ENCODE peak calls at places on chromosomes 12 and 14, in six cellular contexts. H, L, D, R, P and Q are unnamed samples. For H3K4me1, the result is how much of the 10 kb centered on the place peaks cover.

GRCh38 chr12:56029666-56030293 is 8.9 kb downstream of the IKZF4 start:
- DNase-seq in H (peak), L (no peak), D (peak), R (no peak), P (no peak), Q (no peak)

GRCh38 chr12:57166971-57167371 is 19.6 kb upstream of the LRP1-AS start:
- DNase-seq in H (no peak), L (no peak), D (peak), R (no peak), P (no peak), Q (no peak)

GRCh38 chr14:103529383-103530365 is 678 bp downstream of the TRMT61A start:
- DNase-seq in H (peak), L (peak), D (no peak), R (no peak), P (no peak), Q (no peak)

GRCh38 chr14:92435154-92435553 is 78.4 kb upstream of the RIN3 start:
- DNase-seq in H (no peak), L (no peak), D (no peak), R (no peak), P (no peak), Q (no peak)

GRCh38 chr14:90545966-90546751 is 149.3 kb downstream of the CALM1 start:
- DNase-seq in H (no peak), L (no peak), D (no peak), R (peak), P (peak), Q (no peak)

GRCh38 chr12:110067531-110067930 is 19.2 kb upstream of the C12orf76 start:
- DNase-seq in H (no peak), L (no peak), D (no peak), R (no peak), P (no peak), Q (no peak)

GRCh38 chr12:72448805-72449204 is 176.6 kb downstream of the TRHDE start:
- DNase-seq in H (no peak), L (no peak), D (no peak), R (no peak), P (no peak), Q (no peak)

GRCh38 chr14:101440511-101440910 is 120.8 kb upstream of the DIO3 start:
- DNase-seq in H (no peak), L (no peak), D (no peak), R (no peak), P (no peak), Q (no peak)

GRCh38 chr12:28865776-28866175 is 283.3 kb upstream of the FAR2 start:
- DNase-seq in H (no peak), L (no peak), D (peak), R (no peak), P (no peak), Q (no peak)

GRCh38 chr12:62785941-62786559 is 148.9 kb downstream of the PPM1H start:
- DNase-seq in H (no peak), L (no peak), D (peak), R (peak), P (no peak), Q (no peak)

GRCh38 chr12:92921877-92922276 is 7.2 kb downstream of the EEA1 start:
- DNase-seq in H (no peak), L (no peak), D (no peak), R (no peak), P (no peak), Q (no peak)

GRCh38 chr12:94753071-94753779 is 102.9 kb upstream of the TMCC3 start:
- DNase-seq in H (peak), L (no peak), D (no peak), R (peak), P (no peak), Q (no peak)

GRCh38 chr14:99803803-99804202 is 10.6 kb downstream of the EML1 start:
- DNase-seq in H (no peak), L (no peak), D (no peak), R (no peak), P (no peak), Q (no peak)

GRCh38 chr14:32413967-32414640 is 85.0 kb downstream of the AKAP6 start:
- DNase-seq in H (no peak), L (no peak), D (no peak), R (no peak), P (no peak), Q (no peak)

GRCh38 chr12:67698711-67699603 is 50.4 kb downstream of the DYRK2 start:
- DNase-seq in H (no peak), L (no peak), D (peak), R (no peak), P (no peak), Q (no peak)

GRCh38 chr12:58943079-58943478 is 22.8 kb upstream of the LRIG3 start:
- DNase-seq in H (no peak), L (no peak), D (no peak), R (no peak), P (no peak), Q (no peak)

GRCh38 chr14:36241183-36241582 is 64.7 kb upstream of the PTCSC3 start:
- DNase-seq in H (no peak), L (no peak), D (no peak), R (no peak), P (no peak), Q (no peak)

GRCh38 chr14:68815288-68816182 is 22.7 kb upstream of the ZFP36L1 start:
- DNase-seq in H (no peak), L (peak), D (no peak), R (peak), P (no peak), Q (no peak)
- H3K4me1 ChIP-seq in H (under half), L (under half), D (under half), R (under half), P (under half), Q (half or more)

GRCh38 chr14:50379563-50379962 is 17.1 kb downstream of the CDKL1 start:
- DNase-seq in H (no peak), L (no peak), D (no peak), R (no peak), P (no peak), Q (no peak)
- TF ChIP-seq CTCF in H (no peak), L (no peak), D (no peak), R (no peak), P (no peak), Q (no peak)

GRCh38 chr12:88420460-88420859 is 159.8 kb downstream of the KITLG start:
- DNase-seq in H (no peak), L (no peak), D (peak), R (no peak), P (no peak), Q (no peak)

GRCh38 chr12:88416786-88417185 is 163.5 kb downstream of the KITLG start:
- DNase-seq in H (no peak), L (no peak), D (no peak), R (no peak), P (no peak), Q (no peak)

GRCh38 chr12:88419794-88420193 is 160.5 kb downstream of the KITLG start:
- DNase-seq in H (no peak), L (no peak), D (peak), R (no peak), P (no peak), Q (no peak)

GRCh38 chr12:88417531-88417930 is 162.7 kb downstream of the KITLG start:
- DNase-seq in H (no peak), L (no peak), D (no peak), R (no peak), P (no peak), Q (no peak)

DNA sequence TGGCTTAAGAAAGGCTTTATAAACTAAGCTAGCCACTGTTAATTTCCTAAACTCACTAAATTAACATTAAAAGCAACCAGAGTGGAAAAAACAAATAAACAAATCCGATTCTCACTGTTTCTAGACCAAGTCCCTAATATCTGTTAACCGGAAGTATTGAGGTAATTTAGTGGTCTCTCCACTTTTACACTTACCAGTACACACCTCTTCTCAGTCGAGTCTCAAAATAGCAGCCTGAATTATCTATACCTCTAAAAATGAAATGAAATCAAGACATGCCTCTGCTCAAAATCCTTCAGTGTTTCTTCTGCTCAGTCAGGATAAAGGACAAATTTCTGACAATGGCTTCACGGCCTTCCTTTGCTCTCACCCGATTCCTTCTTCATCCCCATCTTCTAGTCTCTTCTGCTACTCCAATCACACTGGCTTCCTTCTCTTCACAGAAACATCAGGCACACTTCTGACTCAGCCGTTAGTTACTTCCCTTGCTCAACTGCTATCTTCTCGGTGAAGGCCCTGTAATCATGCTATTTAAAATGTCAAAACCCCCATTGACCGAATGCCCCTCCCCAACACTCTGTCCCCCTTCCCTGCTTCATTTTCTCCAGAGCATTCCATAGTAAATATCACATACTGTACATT is 161.3 kb downstream of the KITLG start:
- DNase-seq in H (no peak), L (no peak), D (peak), R (no peak), P (no peak), Q (no peak)
- H3K4me3 ChIP-seq in H (no peak), L (no peak), D (peak), R (no peak), P (no peak), Q (no peak)

GRCh38 chr12:108307006-108307405 is 32.1 kb downstream of the CMKLR1 start:
- DNase-seq in H (no peak), L (no peak), D (peak), R (no peak), P (no peak), Q (no peak)

GRCh38 chr12:108305520-108305919 is 33.6 kb downstream of the CMKLR1 start:
- DNase-seq in H (peak), L (peak), D (peak), R (peak), P (peak), Q (no peak)

GRCh38 chr12:108306506-108306905 is 32.6 kb downstream of the CMKLR1 start:
- DNase-seq in H (no peak), L (no peak), D (no peak), R (no peak), P (no peak), Q (no peak)

GRCh38 chr12:108304633-108305032 is 34.5 kb downstream of the CMKLR1 start:
- DNase-seq in H (no peak), L (no peak), D (no peak), R (no peak), P (no peak), Q (no peak)

DNA sequence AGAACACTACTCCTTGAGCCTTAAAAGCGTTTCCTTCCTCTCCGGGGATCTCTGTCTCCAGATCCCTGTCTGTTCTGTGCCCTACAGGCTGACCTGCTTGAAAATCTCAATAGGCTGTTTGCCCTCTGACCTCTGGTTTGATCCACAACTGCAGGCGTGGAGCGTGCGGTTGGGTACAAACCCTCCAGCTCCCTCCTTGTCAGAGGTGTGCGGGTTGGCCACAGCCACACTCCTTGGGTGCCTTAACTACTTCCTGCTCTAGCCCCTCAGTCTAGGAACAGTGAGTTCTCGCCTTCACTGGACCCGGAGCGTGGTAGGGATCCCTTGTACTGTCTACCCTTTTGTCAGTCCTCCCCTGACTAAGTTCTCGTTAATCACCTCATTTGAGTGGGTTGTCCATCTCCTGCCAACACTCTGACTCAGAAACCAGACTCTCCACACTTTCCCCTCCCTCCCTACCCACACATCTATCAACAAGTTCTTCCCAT is 33.1 kb downstream of the CMKLR1 start:
- DNase-seq in H (peak), L (no peak), D (peak), R (no peak), P (no peak), Q (no peak)
- H3K4me1 ChIP-seq in H (under half), L (under half), D (under half), R (under half), P (half or more), Q (under half)

GRCh38 chr12:20601668-20602280 is 93.4 kb upstream of the SLCO1C1 start:
- DNase-seq in H (no peak), L (no peak), D (peak), R (no peak), P (no peak), Q (no peak)
- TF ChIP-seq CTCF in H (peak), L (peak), D (peak), R (peak), P (peak), Q (peak)

GRCh38 chr14:22493143-22493542 is 95.9 kb downstream of the DAD1 start:
- DNase-seq in H (no peak), L (no peak), D (no peak), R (no peak), P (no peak), Q (no peak)

GRCh38 chr14:22492601-22493000 is 96.4 kb downstream of the DAD1 start:
- DNase-seq in H (no peak), L (no peak), D (no peak), R (no peak), P (no peak), Q (no peak)

GRCh38 chr14:22489957-22490950 is 98.8 kb downstream of the DAD1 start:
- DNase-seq in H (no peak), L (no peak), D (no peak), R (no peak), P (no peak), Q (no peak)

GRCh38 chr14:22493753-22494152 is 95.3 kb downstream of the DAD1 start:
- DNase-seq in H (no peak), L (no peak), D (no peak), R (no peak), P (no peak), Q (no peak)

DNA sequence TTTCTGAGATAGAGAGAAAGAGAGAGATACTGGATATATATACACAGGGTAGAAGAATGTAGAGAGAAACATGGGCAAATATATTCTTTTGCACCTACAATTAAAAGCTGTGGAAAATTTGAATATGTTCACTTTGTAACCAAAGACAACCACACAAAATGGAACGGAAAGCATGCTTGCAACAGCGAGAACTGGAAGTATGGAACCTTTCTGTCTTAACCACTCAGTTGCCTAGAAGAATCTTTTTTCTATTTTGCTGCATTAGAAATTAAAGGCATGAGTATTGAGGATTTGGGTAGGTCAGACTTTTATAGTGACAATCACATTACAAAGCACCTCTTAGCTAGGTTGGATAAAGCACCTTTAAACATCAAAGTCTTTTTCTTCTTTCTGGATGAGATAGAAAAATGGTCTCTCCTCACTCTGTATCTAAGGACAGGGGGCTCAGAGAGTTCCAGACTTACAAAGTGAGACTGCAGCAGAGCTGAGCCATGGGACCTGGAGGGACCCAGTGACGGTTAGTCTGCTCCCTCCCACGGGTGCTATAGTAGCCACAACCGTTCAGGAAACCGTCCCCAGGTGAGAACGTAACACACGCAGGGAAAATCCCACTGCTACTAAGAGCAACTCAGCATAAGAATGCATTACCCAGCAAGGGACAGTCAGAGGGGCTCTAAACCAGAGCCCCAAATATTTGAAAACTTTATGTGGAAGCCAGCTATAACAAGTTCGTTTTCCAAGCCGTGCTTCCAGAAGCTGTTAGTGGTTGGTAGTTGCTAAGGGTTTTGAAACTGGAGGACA is 97.1 kb downstream of the DAD1 start:
- DNase-seq in H (no peak), L (no peak), D (no peak), R (no peak), P (no peak), Q (no peak)
- H3K4me3 ChIP-seq in H (no peak), L (no peak), D (no peak), R (no peak), P (no peak), Q (no peak)

GRCh38 chr14:73744175-73744867 is 30.1 kb upstream of the PNMA1 start:
- DNase-seq in H (no peak), L (no peak), D (no peak), R (no peak), P (no peak), Q (no peak)
- H3K4me1 ChIP-seq in H (half or more), L (half or more), D (half or more), R (half or more), P (half or more), Q (half or more)

DNA sequence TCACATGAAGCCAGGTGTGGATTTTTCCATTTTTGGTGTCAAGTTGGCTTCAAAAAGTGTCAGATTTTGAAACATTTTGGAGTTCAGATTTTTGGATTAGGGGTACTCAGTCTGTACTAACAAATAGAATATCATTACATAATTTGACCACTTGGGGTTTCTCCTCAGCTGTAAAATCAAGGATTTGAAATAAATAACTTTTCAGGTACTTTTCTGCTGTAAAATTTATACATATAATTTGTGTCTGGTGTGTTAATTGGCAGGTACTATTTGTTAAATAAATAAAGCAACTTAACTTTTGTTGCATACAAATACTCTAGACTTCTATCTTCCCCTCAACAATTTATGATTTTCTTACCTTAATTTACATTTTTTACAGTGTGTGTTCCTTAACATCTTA is 234.1 kb upstream of the PRICKLE1 start:
- DNase-seq in H (no peak), L (no peak), D (no peak), R (no peak), P (no peak), Q (no peak)
- TF ChIP-seq CTCF in H (no peak), L (no peak), D (no peak), R (no peak), P (no peak), Q (no peak)

GRCh38 chr12:53201170-53201541 is 5.9 kb downstream of the ITGB7 start:
- DNase-seq in H (no peak), L (no peak), D (peak), R (no peak), P (no peak), Q (no peak)
- H3K4me3 ChIP-seq in H (no peak), L (no peak), D (no peak), R (no peak), P (no peak), Q (no peak)